ENCODE peak calls at places on chromosomes 7 and 10, in five cellular contexts. A is nephron progenitor cell, P is GM13977, R is right cardiac atrium, M is EH. L is an unnamed sample.

GRCh38 chr10:48555310-48556042 is 49.4 kb downstream of the ARHGAP22 start:
- DNase-seq in A (no peak), P (no peak), R (no peak), M (no peak), L (no peak)

GRCh38 chr7:153066711-153067110 is 307.2 kb downstream of the ACTR3B start:
- DNase-seq in A (no peak), P (no peak), R (no peak), M (no peak), L (no peak)

GRCh38 chr10:98344589-98345038 is 70.4 kb downstream of the PYROXD2 start:
- DNase-seq in A (no peak), P (no peak), R (peak; percentile 88), M (peak; percentile 73), L (peak; percentile 30)

GRCh38 chr10:88122571-88122970 is 259.1 kb downstream of the PTEN start:
- DNase-seq in A (no peak), P (no peak), R (no peak), M (no peak), L (no peak)

GRCh38 chr10:43057831-43058340 is 19.0 kb upstream of the RET start:
- DNase-seq in A (no peak), P (no peak), R (no peak), M (no peak), L (no peak)

GRCh38 chr7:139108256-139109187 is 998 bp downstream of the ZC3HAV1 start:
- DNase-seq in A (peak; percentile 52), P (peak; percentile 45), R (peak; percentile 34), M (peak; percentile 30), L (no peak)

GRCh38 chr7:19538036-19538435 is 170.8 kb downstream of the POLR1F start:
- DNase-seq in A (no peak), P (no peak), R (no peak), M (no peak), L (no peak)

GRCh38 chr7:125090596-125090995 is 161.0 kb upstream of the POT1 start:
- DNase-seq in A (no peak), P (no peak), R (no peak), M (no peak), L (no peak)

GRCh38 chr7:90538405-90538804 is 57.7 kb upstream of the CDK14 start:
- DNase-seq in A (no peak), P (no peak), R (no peak), M (no peak), L (no peak)

GRCh38 chr7:69935107-69935506 is 336.8 kb downstream of the AUTS2 start:
- DNase-seq in A (no peak), P (no peak), R (no peak), M (no peak), L (no peak)

L was measured in pancreas.